ENCODE peak calls at places on chromosomes 11 and 22, in nine cellular contexts. M is HAP-1; A is Peyer's patch; H is astrocyte of the spinal cord; L is NT2/D1; F is A549; I is neuronal stem cell; C is fibroblast of lung; Q is CD4-positive, CD25-positive, alpha-beta regulatory T cell. G is an unnamed sample.

GRCh38 chr11:71384561-71384960 is 63.6 kb downstream of the DHCR7 start:
- DNase-seq in M (no peak), A (no peak), H (no peak), L (no peak), F (no peak), I (no peak), C (no peak), Q (no peak), G (no peak)

GRCh38 chr22:29269230-29269604 is 1.1 kb downstream of the EWSR1 start:
- DNase-seq in M (peak; percentile 36), A (no peak), H (no peak), L (no peak), F (no peak), I (no peak), C (no peak), Q (no peak), G (no peak)

GRCh38 chr22:20117656-20118571 is 888 bp upstream of the TRMT2A start:
- DNase-seq in M (no peak), A (no peak), H (no peak), L (no peak), F (no peak), I (no peak), C (peak; percentile 51), Q (peak; percentile 36), G (no peak)

GRCh38 chr11:88603499-88603898 is 266.0 kb upstream of the CTSC start:
- DNase-seq in M (no peak), A (no peak), H (peak; percentile 46), L (no peak), F (no peak), I (no peak), C (peak; percentile 30), Q (no peak), G (no peak)

GRCh38 chr11:117443269-117444186 is 115.9 kb downstream of the CEP164 start:
- DNase-seq in M (peak; percentile 63), A (peak; percentile 69), H (no peak), L (peak; percentile 49), F (peak; percentile 25), I (peak; percentile 59), C (peak; percentile 25), Q (no peak), G (no peak)

GRCh38 chr11:46119352-46120216 is 1.7 kb downstream of the PHF21A start:
- DNase-seq in M (peak; percentile 68), A (peak; percentile 62), H (peak; percentile 60), L (no peak), F (peak; percentile 80), I (peak; percentile 61), C (peak; percentile 77), Q (peak; percentile 53), G (peak; percentile 28)

GRCh38 chr11:126581871-126582270 is 226.4 kb downstream of the ST3GAL4 start:
- DNase-seq in M (no peak), A (no peak), H (no peak), L (no peak), F (no peak), I (no peak), C (no peak), Q (no peak), G (no peak)

GRCh38 chr11:1862588-1863351 is 9.9 kb downstream of the LSP1 start:
- DNase-seq in M (no peak), A (no peak), H (peak; percentile 68), L (no peak), F (peak; percentile 48), I (no peak), C (peak; percentile 85), Q (no peak), G (no peak)

DNA sequence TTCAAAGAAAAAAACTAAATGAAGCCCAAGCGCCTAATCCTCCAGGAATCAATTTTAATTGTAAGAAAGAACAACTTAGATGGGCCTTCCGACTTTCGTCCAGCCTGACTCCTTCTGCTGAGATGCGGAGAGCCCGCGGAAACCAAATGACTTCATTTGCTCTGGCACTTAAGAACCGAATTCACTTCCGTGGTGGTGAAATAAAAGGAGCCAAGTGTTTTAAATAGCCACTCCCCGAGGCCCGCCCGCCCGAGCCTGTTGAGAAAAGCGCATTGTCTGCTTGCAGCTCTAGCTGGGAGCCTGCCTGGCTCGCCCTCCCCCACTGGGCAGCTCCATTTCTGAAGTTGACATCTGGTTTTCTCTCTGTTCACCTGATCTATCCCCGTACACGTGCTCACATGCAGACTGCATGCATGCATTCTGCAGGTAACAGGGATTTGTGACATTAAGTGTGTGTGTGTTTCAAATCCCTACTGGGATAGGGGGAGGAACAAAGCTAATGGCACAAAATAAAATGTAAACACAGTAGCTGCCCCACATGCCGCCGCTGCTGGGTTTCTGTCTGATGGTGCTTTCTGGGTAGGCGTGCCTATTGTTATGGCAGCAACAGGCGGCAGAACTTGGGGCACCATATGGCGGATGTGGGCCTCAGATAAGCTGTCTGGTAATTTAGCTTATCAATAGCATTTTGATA is 6.2 kb downstream of the TEAD1 start:
- DNase-seq in M (peak; percentile 93), A (peak; percentile 85), H (peak; percentile 95), L (peak; percentile 82), F (peak; percentile 92), I (peak; percentile 85), C (peak; percentile 97), Q (peak; percentile 12), G (peak; percentile 70)
- H3K4me3 ChIP-seq in M (peak overlapping the region; percentile 11), A (no peak overlapping the region), H (peak overlapping the region; percentile 0), L (no peak overlapping the region), F (peak overlapping the region; percentile 90), I (no peak overlapping the region), C (peak overlapping the region; percentile 47), Q (no peak overlapping the region), G (no peak overlapping the region)

GRCh38 chr11:107017104-107017432 is 1.2 kb downstream of the GUCY1A2 start:
- DNase-seq in M (no peak), A (no peak), H (no peak), L (no peak), F (no peak), I (no peak), C (no peak), Q (no peak), G (no peak)
- H3K4me3 ChIP-seq in M (peak overlapping the region; percentile 26), A (no peak overlapping the region), H (peak overlapping the region; percentile 45), L (peak overlapping the region; percentile 27), F (peak overlapping the region; percentile 62), I (peak overlapping the region; percentile 86), C (peak overlapping the region; percentile 39), Q (no peak overlapping the region), G (peak overlapping the region; percentile 51)

DNA sequence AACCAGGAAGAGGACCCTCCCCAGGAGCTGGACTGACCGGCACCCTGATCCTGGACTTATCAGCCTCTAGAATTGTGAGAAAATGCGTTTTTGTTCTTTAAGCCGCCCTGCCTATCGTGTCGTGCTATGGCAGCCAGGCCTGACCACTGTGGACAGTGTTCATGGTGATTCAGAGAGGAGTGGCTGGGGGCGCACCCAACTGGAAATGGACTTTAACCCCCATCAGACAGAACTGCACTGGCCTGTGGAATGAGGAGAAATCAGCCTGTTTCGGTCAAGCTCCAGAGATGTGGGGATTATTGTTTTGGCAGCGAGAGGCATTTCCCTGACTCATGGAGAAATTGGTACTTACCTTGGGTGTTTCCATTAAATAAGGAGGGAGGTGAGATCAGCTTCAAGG is 1437.8 kb downstream of the BRD1 start:
- DNase-seq in M (no peak), A (no peak), H (no peak), L (no peak), F (no peak), I (no peak), C (no peak), Q (no peak), G (no peak)
- H3K4me3 ChIP-seq in M (no peak overlapping the region), A (no peak overlapping the region), H (no peak overlapping the region), L (no peak overlapping the region), F (no peak overlapping the region), I (no peak overlapping the region), C (no peak overlapping the region), Q (no peak overlapping the region), G (no peak overlapping the region)

GRCh38 chr22:46761539-46762237 is 762 bp upstream of the TBC1D22A start:
- DNase-seq in M (no peak), A (no peak), H (no peak), L (no peak), F (no peak), I (peak; percentile 23), C (no peak), Q (no peak), G (no peak)
- H3K4me3 ChIP-seq in M (peak overlapping the region; percentile 87), A (peak overlapping the region; percentile 98), H (peak overlapping the region; percentile 100), L (peak overlapping the region; percentile 95), F (peak overlapping the region; percentile 98), I (peak overlapping the region; percentile 98), C (peak overlapping the region; percentile 94), Q (peak overlapping the region; percentile 88), G (peak overlapping the region; percentile 92)

GRCh38 chr11:59205664-59206063 is 7.1 kb downstream of the MPEG1 start:
- DNase-seq in M (no peak), A (no peak), H (no peak), L (no peak), F (no peak), I (no peak), C (no peak), Q (no peak), G (no peak)

GRCh38 chr11:59208956-59209355 is 3.8 kb downstream of the MPEG1 start:
- DNase-seq in M (no peak), A (no peak), H (peak; percentile 46), L (no peak), F (no peak), I (no peak), C (peak; percentile 84), Q (no peak), G (no peak)

GRCh38 chr11:59204736-59205135 is 8.0 kb downstream of the MPEG1 start:
- DNase-seq in M (no peak), A (no peak), H (no peak), L (no peak), F (no peak), I (no peak), C (peak; percentile 7), Q (no peak), G (no peak)

GRCh38 chr11:59206635-59207034 is 6.1 kb downstream of the MPEG1 start:
- DNase-seq in M (peak; percentile 59), A (no peak), H (no peak), L (peak; percentile 42), F (peak; percentile 50), I (no peak), C (no peak), Q (no peak), G (no peak)

DNA sequence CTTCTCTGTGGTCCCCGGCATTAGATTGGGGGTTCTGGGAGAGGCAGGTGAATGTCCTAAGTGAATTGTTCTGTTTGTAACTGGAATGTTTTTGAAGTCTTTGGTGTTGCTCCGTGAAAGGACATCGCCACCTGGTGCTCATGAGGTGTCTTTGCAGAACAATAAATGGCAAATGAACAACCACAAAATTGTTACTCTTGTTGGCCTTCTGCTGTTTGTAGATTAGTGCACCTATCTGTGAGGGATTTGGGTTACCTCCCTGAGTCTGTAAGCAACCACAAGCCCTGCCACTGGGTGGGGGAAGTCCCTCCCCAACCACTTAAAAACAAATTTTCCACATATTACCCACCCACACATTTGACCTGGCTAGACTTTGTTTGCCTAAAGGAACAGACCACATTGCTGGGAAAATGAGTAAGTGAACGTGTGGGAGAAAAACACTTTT is 4.7 kb downstream of the MPEG1 start:
- DNase-seq in M (peak; percentile 37), A (no peak), H (peak; percentile 77), L (peak; percentile 27), F (peak; percentile 65), I (peak; percentile 11), C (peak; percentile 94), Q (peak; percentile 27), G (peak; percentile 55)
- H3K4me3 ChIP-seq in M (no peak overlapping the region), A (peak overlapping the region; percentile 9), H (no peak overlapping the region), L (no peak overlapping the region), F (no peak overlapping the region), I (no peak overlapping the region), C (no peak overlapping the region), Q (no peak overlapping the region), G (no peak overlapping the region)